ENCODE peak calls at places on chromosomes 1 and 21, in four cellular contexts. R is astrocyte, G is transverse colon, B is pancreas. O is an unnamed sample.

GRCh38 chr1:156356875-156357534 is 12.0 kb upstream of the RHBG start:
- DNase-seq in G (peak), R (no peak), B (peak), O (no peak)

GRCh38 chr21:29677326-29677725 is 262.5 kb downstream of the GRIK1 start:
- DNase-seq in R (no peak), G (no peak), B (no peak), O (no peak)

GRCh38 chr21:40936151-40936550 is 89.2 kb upstream of the DSCAM start:
- DNase-seq in R (no peak), B (no peak), G (no peak), O (no peak)

GRCh38 chr1:61450454-61451213 is 274.3 kb downstream of the TM2D1 start:
- DNase-seq in G (peak), B (no peak), R (peak), O (no peak)

GRCh38 chr1:208425096-208425495 is 180.9 kb upstream of the PLXNA2 start:
- DNase-seq in G (no peak), R (no peak), B (no peak), O (no peak)

GRCh38 chr1:172270605-172271004 is 149.9 kb upstream of the C1orf105 start:
- DNase-seq in B (no peak), R (peak), G (no peak), O (no peak)

GRCh38 chr1:170729608-170730378 is 65.9 kb downstream of the PRRX1 start:
- DNase-seq in G (no peak), B (no peak), R (peak), O (peak)

GRCh38 chr1:923991-924618 is 382 bp downstream of the SAMD11 start:
- DNase-seq in R (no peak), B (no peak), G (no peak), O (no peak)

GRCh38 chr1:205122489-205122882 is 708 bp upstream of the RBBP5 start:
- DNase-seq in G (no peak), R (no peak), B (no peak), O (no peak)

GRCh38 chr1:199311478-199312242 is 672.8 kb downstream of the PTPRC start:
- DNase-seq in B (no peak), G (no peak), R (no peak), O (no peak)

DNA sequence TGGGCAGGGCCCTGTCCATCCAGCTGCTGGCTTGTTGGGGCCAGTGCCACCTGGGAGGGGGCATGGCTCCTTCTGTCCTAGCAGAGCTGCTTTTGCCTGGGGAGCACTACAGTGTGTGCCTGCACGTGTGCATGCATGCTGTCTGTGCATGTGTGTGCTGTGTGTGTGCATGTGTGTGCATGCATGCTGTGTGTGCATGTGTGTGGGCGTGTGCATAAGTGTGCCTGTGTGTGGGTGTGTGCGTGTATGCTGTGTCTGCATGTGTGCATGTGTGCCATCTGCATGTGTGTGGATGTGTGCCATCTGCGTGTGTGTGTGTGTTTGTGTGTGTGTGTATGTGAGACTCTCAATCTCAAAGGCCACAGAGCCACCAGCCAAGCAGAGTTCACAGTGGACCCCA is 8.3 kb upstream of the PRKCZ start:
- DNase-seq in B (no peak), G (no peak), R (no peak), O (no peak)
- H3K27ac ChIP-seq in B (no peak), G (no peak), R (no peak), O (no peak)

GRCh38 chr1:237901284-237901870 is 10.7 kb upstream of the ZP4 start:
- DNase-seq in G (no peak), R (peak), B (no peak), O (no peak)
- TF ChIP-seq CTCF in G (no peak), R (peak), B (no peak), O (peak)

DNA sequence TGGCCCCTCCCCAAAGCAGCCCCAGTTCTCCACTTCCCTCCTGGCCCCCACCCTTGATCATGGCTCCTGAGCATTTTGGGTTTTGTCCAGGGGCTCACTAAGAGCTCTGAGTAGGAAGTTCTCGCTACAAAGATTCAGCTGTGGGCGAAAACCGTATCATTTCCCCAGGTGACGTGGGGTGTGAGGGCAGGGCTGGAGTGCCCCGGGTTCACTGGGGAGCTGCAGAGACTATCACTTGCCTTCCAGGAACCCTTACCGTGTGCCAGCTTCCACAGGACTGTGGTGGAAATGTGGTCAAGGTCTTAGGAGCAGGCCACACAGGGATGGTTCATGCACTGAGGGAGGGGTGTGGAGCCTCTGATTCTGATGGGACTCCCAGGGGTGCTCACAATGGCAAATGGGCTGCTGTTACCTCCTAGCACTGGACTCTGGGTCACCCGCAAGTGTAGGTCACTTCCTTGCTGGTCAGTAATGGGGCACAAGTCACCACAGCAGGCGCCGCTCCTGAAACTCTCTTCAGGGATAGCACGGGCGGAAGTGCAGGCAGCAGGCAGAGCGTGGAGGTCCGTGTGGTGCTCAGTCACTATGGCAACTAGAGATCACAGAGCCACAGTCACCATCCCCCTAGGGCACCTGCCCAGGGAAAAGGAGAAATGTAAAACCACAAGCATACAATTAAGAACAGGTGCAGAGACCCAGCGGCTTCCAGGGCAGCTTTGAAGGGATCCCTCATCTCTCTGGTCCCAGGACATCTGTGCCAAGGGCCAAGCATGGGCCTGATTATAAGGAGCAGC is 35.4 kb downstream of the RSPH1 start:
- DNase-seq in B (no peak), G (peak), R (no peak), O (no peak)
- H3K4me3 ChIP-seq in B (no peak), G (no peak), R (no peak), O (no peak)

GRCh38 chr1:8382608-8383525 is 65.0 kb downstream of the SLC45A1 start:
- DNase-seq in R (no peak), G (no peak), B (no peak), O (no peak)

GRCh38 chr1:8379513-8380186 is 61.7 kb downstream of the SLC45A1 start:
- DNase-seq in R (no peak), G (no peak), B (no peak), O (no peak)

GRCh38 chr1:8382051-8382505 is 64.2 kb downstream of the SLC45A1 start:
- DNase-seq in R (peak), G (no peak), B (no peak), O (no peak)

GRCh38 chr1:8384088-8384487 is 66.2 kb downstream of the SLC45A1 start:
- DNase-seq in G (no peak), B (no peak), R (no peak), O (no peak)

GRCh38 chr1:8381618-8382017 is 63.7 kb downstream of the SLC45A1 start:
- DNase-seq in R (no peak), G (no peak), B (no peak), O (no peak)
- H3K27ac ChIP-seq in R (no peak), G (peak), B (no peak), O (no peak)

O was measured in thoracic aorta.